ENCODE peak calls at places on chromosomes 12 and 14, in seven cellular contexts. R, I, H, Q, M, A and O are unnamed samples.

GRCh38 chr12:131628766-131629448 is 82.0 kb upstream of the SFSWAP start:
- DNase-seq in H (no peak), Q (no peak), A (no peak), M (no peak), I (no peak), R (no peak), O (no peak)

GRCh38 chr14:86055512-86055911 is 525.6 kb downstream of the FLRT2 start:
- DNase-seq in A (no peak), Q (no peak), I (no peak), R (peak), H (no peak), M (no peak), O (no peak)

GRCh38 chr12:23340351-23340750 is 609.1 kb downstream of the SOX5 start:
- DNase-seq in I (no peak), R (no peak), Q (no peak), A (no peak), H (no peak), M (no peak), O (no peak)

GRCh38 chr12:2924019-2924418 is 33.3 kb downstream of the TULP3 start:
- DNase-seq in R (no peak), I (no peak), Q (no peak), M (no peak), A (no peak), H (no peak), O (no peak)

GRCh38 chr14:97458302-97459137 is 661.3 kb downstream of the VRK1 start:
- DNase-seq in R (peak), H (no peak), M (peak), I (peak), A (peak), Q (no peak), O (peak)

GRCh38 chr12:115998119-115998633 is 279.3 kb downstream of the MED13L start:
- DNase-seq in A (no peak), H (peak), M (peak), I (no peak), Q (no peak), R (peak), O (no peak)

GRCh38 chr14:67191768-67192290 is 2.6 kb downstream of the GARIN2 start:
- DNase-seq in M (no peak), I (no peak), Q (no peak), H (no peak), A (no peak), R (no peak), O (no peak)

GRCh38 chr12:79233341-79233761 is 368.8 kb downstream of the SYT1 start:
- DNase-seq in R (no peak), Q (no peak), A (no peak), M (no peak), I (no peak), H (no peak), O (no peak)

GRCh38 chr12:26694402-26694801 is 138.6 kb downstream of the ITPR2 start:
- DNase-seq in R (no peak), M (no peak), Q (no peak), A (no peak), I (no peak), H (no peak), O (no peak)

GRCh38 chr12:109737111-109737510 is 23.5 kb downstream of the FAM222A start:
- DNase-seq in M (no peak), I (no peak), H (no peak), R (no peak), Q (no peak), A (no peak), O (no peak)

GRCh38 chr12:54413284-54414190 is 5.5 kb downstream of the ITGA5 start:
- DNase-seq in H (peak), R (no peak), M (peak), A (peak), Q (no peak), I (peak), O (peak)

GRCh38 chr14:39452680-39453079 is 20.4 kb upstream of the FBXO33 start:
- DNase-seq in M (no peak), A (no peak), R (no peak), H (no peak), I (no peak), Q (no peak), O (no peak)

GRCh38 chr14:66509874-66510273 is 1.9 kb downstream of the GPHN start:
- DNase-seq in I (no peak), H (no peak), M (no peak), A (no peak), R (peak), Q (no peak), O (no peak)

GRCh38 chr14:30114051-30114450 is 186.4 kb upstream of the PRKD1 start:
- DNase-seq in R (no peak), M (no peak), Q (no peak), I (no peak), H (no peak), A (no peak), O (no peak)

GRCh38 chr12:10668526-10668925 is 5.3 kb downstream of the STYK1 start:
- DNase-seq in Q (no peak), I (no peak), A (no peak), H (no peak), M (no peak), R (no peak), O (no peak)

GRCh38 chr12:24363177-24363754 is 413.8 kb upstream of the SOX5 start:
- DNase-seq in I (no peak), Q (no peak), R (no peak), A (no peak), M (no peak), H (no peak), O (no peak)

GRCh38 chr12:119225454-119225853 is 46.7 kb downstream of the HSPB8 start:
- DNase-seq in H (no peak), I (no peak), A (no peak), M (no peak), R (peak), Q (no peak), O (no peak)

GRCh38 chr14:34733245-34733644 is 18.9 kb upstream of the CFL2 start:
- DNase-seq in Q (no peak), H (no peak), M (no peak), A (no peak), R (no peak), I (no peak), O (no peak)

GRCh38 chr12:59446156-59446555 is 149.7 kb upstream of the SLC16A7 start:
- DNase-seq in A (no peak), Q (no peak), M (no peak), H (no peak), I (no peak), R (no peak), O (no peak)

GRCh38 chr14:31172084-31172483 is 35.5 kb downstream of the HECTD1 start:
- DNase-seq in I (no peak), R (no peak), H (no peak), M (no peak), Q (no peak), A (no peak), O (no peak)

GRCh38 chr12:99605-100004 is 33.0 kb downstream of the IQSEC3 start:
- DNase-seq in Q (no peak), R (peak), H (no peak), I (no peak), M (no peak), A (no peak), O (no peak)

GRCh38 chr12:93174473-93174872 is 203.3 kb upstream of the NUDT4 start:
- DNase-seq in M (no peak), A (no peak), R (no peak), I (no peak), H (no peak), Q (no peak), O (no peak)

GRCh38 chr12:118063567-118064391 is 2.8 kb upstream of the WSB2 start:
- DNase-seq in I (no peak), R (no peak), H (no peak), Q (no peak), M (no peak), A (no peak), O (no peak)

GRCh38 chr12:101047652-101048051 is 162.4 kb downstream of the SLC5A8 start:
- DNase-seq in I (no peak), M (no peak), Q (no peak), A (no peak), H (no peak), R (no peak), O (no peak)

GRCh38 chr12:44015333-44015941 is 179.6 kb downstream of the TMEM117 start:
- DNase-seq in I (no peak), H (peak), Q (no peak), A (no peak), M (peak), R (peak), O (peak)

GRCh38 chr12:94207467-94208432 is 59.4 kb downstream of the PLXNC1 start:
- DNase-seq in Q (no peak), M (peak), I (peak), A (no peak), H (peak), R (no peak), O (no peak)

GRCh38 chr12:29148065-29148957 is 767 bp upstream of the FAR2 start:
- DNase-seq in A (peak), R (peak), I (peak), M (no peak), H (no peak), Q (no peak), O (no peak)

GRCh38 chr14:90785474-90785873 is 30.8 kb downstream of the TTC7B start:
- DNase-seq in I (no peak), M (no peak), H (no peak), A (no peak), Q (no peak), R (no peak), O (no peak)

GRCh38 chr14:56116128-56116900 is 1.9 kb upstream of the PELI2 start:
- DNase-seq in Q (no peak), M (no peak), A (no peak), H (no peak), I (no peak), R (no peak), O (peak)

GRCh38 chr14:36271222-36271621 is 49.2 kb downstream of the MBIP start:
- DNase-seq in Q (no peak), I (no peak), A (no peak), M (no peak), H (no peak), R (no peak), O (no peak)

GRCh38 chr14:106694638-106695393 is 1168.4 kb downstream of the TMEM121 start:
- DNase-seq in A (peak), M (peak), R (no peak), I (peak), H (peak), Q (no peak), O (peak)